ENCODE peak calls at places on chromosomes 2 and 18, in ten cellular contexts. M is thyroid gland, T is transverse colon, J is vagina, P is suprapubic skin, Z is body of pancreas, V is uterus, N is lower leg skin, B is K562, Y is A549. K is an unnamed sample.

GRCh38 chr2:51003345-51004192 is 28.4 kb downstream of the NRXN1 start:
- DNase-seq in M (no peak), T (no peak), J (no peak), P (no peak), Z (no peak), V (no peak), N (no peak), B (no peak), Y (no peak), K (peak)

GRCh38 chr2:17083902-17084301 is 418.3 kb upstream of the CYRIA start:
- DNase-seq in M (no peak), T (no peak), J (no peak), P (no peak), Z (no peak), V (no peak), N (no peak), B (no peak), Y (no peak), K (no peak)

GRCh38 chr2:121205321-121205942 is 79.6 kb downstream of the TFCP2L1 start:
- DNase-seq in M (peak), T (no peak), J (no peak), P (no peak), Z (peak), V (no peak), N (no peak), B (no peak), Y (no peak), K (no peak)

GRCh38 chr2:15031745-15032240 is 399.3 kb downstream of the LRATD1 start:
- DNase-seq in M (no peak), T (no peak), J (no peak), P (no peak), Z (no peak), V (no peak), N (no peak), B (no peak), Y (peak), K (no peak)

GRCh38 chr2:179669196-179669595 is 192.2 kb downstream of the ZNF385B start:
- DNase-seq in M (no peak), T (no peak), J (no peak), P (no peak), Z (no peak), V (no peak), N (no peak), B (no peak), Y (no peak), K (no peak)

GRCh38 chr2:163132850-163133249 is 294.3 kb upstream of the KCNH7 start:
- DNase-seq in M (no peak), T (no peak), J (no peak), P (no peak), Z (no peak), V (no peak), N (no peak), B (no peak), Y (peak), K (peak)

GRCh38 chr2:56522605-56523089 is 338.9 kb downstream of the CCDC85A start:
- DNase-seq in M (peak), T (no peak), J (no peak), P (no peak), Z (peak), V (no peak), N (no peak), B (no peak), Y (peak), K (peak)

GRCh38 chr2:189022492-189022891 is 48.3 kb downstream of the COL3A1 start:
- DNase-seq in M (no peak), T (no peak), J (no peak), P (no peak), Z (no peak), V (peak), N (no peak), B (no peak), Y (no peak), K (peak)

GRCh38 chr2:160822006-160822405 is 328.4 kb upstream of the RBMS1 start:
- DNase-seq in M (no peak), T (no peak), J (no peak), P (no peak), Z (no peak), V (no peak), N (no peak), B (no peak), Y (no peak), K (no peak)

GRCh38 chr2:15238028-15238427 is 323.1 kb downstream of the NBAS start:
- DNase-seq in M (no peak), T (no peak), J (no peak), P (no peak), Z (no peak), V (no peak), N (no peak), B (no peak), Y (no peak), K (no peak)

GRCh38 chr18:46366211-46366610 is 262.0 kb downstream of the HAUS1 start:
- DNase-seq in M (peak), T (no peak), J (no peak), P (no peak), Z (no peak), V (no peak), N (no peak), B (no peak), Y (no peak), K (no peak)

GRCh38 chr2:9844036-9844483 is 786 bp downstream of the TAF1B start:
- DNase-seq in M (no peak), T (no peak), J (no peak), P (no peak), Z (no peak), V (no peak), N (no peak), B (peak), Y (peak), K (peak)

GRCh38 chr2:205619600-205619999 is 62.7 kb upstream of the NRP2 start:
- DNase-seq in M (no peak), T (no peak), J (no peak), P (no peak), Z (no peak), V (no peak), N (no peak), B (no peak), Y (no peak), K (no peak)

GRCh38 chr2:45180033-45180746 is 170.9 kb upstream of the SIX2 start:
- DNase-seq in M (no peak), T (no peak), J (no peak), P (no peak), Z (no peak), V (no peak), N (no peak), B (no peak), Y (no peak), K (peak)

GRCh38 chr18:47680488-47680887 is 250.0 kb downstream of the SMAD2 start:
- DNase-seq in M (no peak), T (no peak), J (no peak), P (no peak), Z (no peak), V (no peak), N (no peak), B (no peak), Y (no peak), K (no peak)

GRCh38 chr18:46042571-46043123 is 29.4 kb downstream of the PSTPIP2 start:
- DNase-seq in M (no peak), T (no peak), J (no peak), P (no peak), Z (no peak), V (no peak), N (peak), B (no peak), Y (no peak), K (peak)

GRCh38 chr18:74796928-74797576 is 199.4 kb downstream of the ZNF407 start:
- DNase-seq in M (no peak), T (no peak), J (no peak), P (no peak), Z (no peak), V (no peak), N (no peak), B (peak), Y (no peak), K (peak)

GRCh38 chr2:181008418-181008817 is 28.0 kb downstream of the UBE2E3 start:
- DNase-seq in M (no peak), T (peak), J (no peak), P (no peak), Z (no peak), V (no peak), N (no peak), B (peak), Y (peak), K (peak)

GRCh38 chr18:77899972-77900754 is 650.5 kb downstream of the GALR1 start:
- DNase-seq in M (peak), T (peak), J (no peak), P (no peak), Z (peak), V (no peak), N (no peak), B (peak), Y (peak), K (no peak)

GRCh38 chr2:7025098-7025497 is 107.9 kb downstream of the RNF144A start:
- DNase-seq in M (no peak), T (no peak), J (no peak), P (no peak), Z (no peak), V (no peak), N (no peak), B (no peak), Y (no peak), K (no peak)

GRCh38 chr2:96962567-96963203 is 23.7 kb downstream of the FAM178B start:
- DNase-seq in M (no peak), T (peak), J (no peak), P (no peak), Z (no peak), V (no peak), N (no peak), B (no peak), Y (no peak), K (no peak)

GRCh38 chr2:113370478-113371091 is 66.9 kb upstream of the ZNG1B start:
- DNase-seq in M (peak), T (peak), J (no peak), P (no peak), Z (peak), V (peak), N (peak), B (peak), Y (peak), K (peak)

GRCh38 chr2:80499095-80499494 is 194.5 kb upstream of the LRRTM1 start:
- DNase-seq in M (peak), T (peak), J (no peak), P (no peak), Z (no peak), V (no peak), N (no peak), B (peak), Y (peak), K (peak)

DNA sequence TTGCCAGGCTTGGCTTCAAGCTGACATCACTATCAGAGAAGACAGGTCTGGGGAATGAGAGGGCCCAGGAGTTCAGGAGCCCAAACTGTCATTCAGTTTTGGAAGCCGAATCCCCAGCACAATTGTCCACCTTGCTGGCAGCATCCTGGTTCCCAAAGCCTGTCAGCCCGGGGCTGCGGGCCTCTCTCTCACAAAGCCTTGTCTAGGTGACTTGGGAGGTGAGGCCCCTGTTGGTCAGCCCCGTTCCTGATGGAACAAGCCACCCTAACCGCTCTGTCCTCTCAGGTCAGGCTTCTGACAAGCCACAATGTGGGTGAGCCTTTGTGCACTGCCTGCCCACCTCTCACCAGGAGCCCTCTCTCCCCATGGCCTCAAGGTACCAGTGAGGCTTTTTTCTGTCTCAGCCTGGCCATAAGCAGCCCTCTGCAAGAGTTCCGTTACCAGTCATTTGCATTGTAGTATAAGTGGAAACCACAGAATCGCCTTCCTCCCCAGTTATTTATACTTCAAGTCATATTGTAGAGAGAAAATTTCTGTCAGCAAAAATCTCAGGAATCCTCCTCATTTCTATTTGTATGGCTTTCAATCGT is 100.6 kb downstream of the MSH2 start:
- DNase-seq in M (no peak), T (no peak), J (no peak), P (peak), Z (no peak), V (no peak), N (peak), B (no peak), Y (no peak), K (no peak)
- TF ChIP-seq POLR2A in M (no peak), T (no peak), J (no peak), P (no peak), Z (no peak), V (no peak), N (no peak), B (no peak), Y (no peak), K (no peak)

DNA sequence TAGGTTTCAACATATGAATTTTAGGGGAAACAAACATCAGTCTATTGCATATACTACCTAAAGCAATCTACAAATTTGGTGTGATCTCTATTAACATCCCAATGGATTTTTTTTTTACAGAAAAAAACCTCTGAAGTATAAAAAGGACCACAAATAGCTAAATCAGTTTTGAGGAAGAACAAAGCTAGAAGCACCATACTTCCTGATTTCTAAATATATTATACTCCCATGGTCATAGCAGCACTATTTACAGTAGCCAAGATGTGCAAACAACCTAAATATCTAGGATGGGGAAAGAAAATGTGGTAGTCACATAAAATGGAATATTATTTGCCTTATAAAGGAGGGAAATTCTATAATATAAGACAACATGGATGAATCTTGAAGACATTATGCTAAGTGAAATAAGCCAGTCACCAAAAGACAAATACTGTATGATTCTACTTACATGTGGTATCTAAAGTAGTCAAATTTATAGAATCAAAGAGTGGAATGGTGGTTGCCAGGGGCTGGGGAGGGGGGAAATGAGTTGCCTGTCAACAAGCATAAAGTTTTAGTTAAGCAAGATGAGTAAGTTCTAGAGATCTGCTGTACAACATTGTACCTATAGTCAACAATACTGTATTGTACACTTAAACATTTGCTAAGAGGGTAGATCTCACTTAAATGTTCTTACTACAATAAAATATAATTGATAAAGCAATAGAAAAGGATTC is 17.6 kb upstream of the CASP8 start:
- DNase-seq in M (no peak), T (no peak), J (peak), P (no peak), Z (no peak), V (no peak), N (no peak), B (no peak), Y (no peak), K (no peak)
- TF ChIP-seq POLR2A in M (no peak), T (no peak), J (no peak), P (no peak), Z (no peak), V (no peak), N (no peak), B (no peak), Y (no peak), K (no peak)

DNA sequence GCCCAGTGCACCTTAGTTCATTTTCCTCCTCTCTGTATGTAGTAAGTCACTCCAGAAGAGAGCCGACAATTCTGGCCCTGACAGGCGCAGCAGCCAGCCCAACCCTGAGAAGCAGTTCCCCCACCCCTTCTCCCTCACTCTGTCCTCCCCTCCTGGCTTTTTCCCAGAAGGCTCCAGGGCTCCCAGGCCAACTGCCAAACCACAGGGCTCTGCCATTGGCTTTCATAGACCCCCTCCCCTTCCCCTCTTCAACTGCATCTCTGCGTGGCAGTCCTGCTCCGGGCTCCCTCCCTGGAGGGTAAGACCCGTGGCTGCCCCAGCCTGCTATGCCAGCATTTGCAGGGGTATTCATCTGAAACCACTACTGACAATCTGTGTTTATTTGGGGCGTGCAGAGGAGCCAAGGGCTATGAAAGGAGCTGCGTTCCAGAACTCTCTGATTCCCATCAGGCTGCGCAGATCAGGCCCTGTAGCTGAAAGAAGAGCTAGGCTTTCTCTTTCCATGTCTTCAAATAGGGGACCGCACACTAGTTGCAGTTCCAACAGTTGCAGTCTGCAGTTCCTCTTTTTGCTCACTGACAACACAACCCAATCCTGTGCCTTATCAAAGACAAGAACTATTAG is 388.6 kb upstream of the TNP1 start:
- DNase-seq in M (peak), T (peak), J (no peak), P (peak), Z (peak), V (peak), N (peak), B (peak), Y (no peak), K (peak)
- TF ChIP-seq POLR2A in M (no peak), T (no peak), J (no peak), P (no peak), Z (no peak), V (no peak), N (no peak), B (no peak), Y (no peak), K (no peak)

GRCh38 chr2:60299179-60299578 is 254.3 kb downstream of the BCL11A start:
- DNase-seq in M (no peak), T (peak), J (no peak), P (no peak), Z (peak), V (no peak), N (no peak), B (no peak), Y (no peak), K (no peak)
- TF ChIP-seq POLR2A in M (no peak), T (no peak), J (no peak), P (no peak), Z (no peak), V (no peak), N (no peak), B (no peak), Y (no peak), K (no peak)

DNA sequence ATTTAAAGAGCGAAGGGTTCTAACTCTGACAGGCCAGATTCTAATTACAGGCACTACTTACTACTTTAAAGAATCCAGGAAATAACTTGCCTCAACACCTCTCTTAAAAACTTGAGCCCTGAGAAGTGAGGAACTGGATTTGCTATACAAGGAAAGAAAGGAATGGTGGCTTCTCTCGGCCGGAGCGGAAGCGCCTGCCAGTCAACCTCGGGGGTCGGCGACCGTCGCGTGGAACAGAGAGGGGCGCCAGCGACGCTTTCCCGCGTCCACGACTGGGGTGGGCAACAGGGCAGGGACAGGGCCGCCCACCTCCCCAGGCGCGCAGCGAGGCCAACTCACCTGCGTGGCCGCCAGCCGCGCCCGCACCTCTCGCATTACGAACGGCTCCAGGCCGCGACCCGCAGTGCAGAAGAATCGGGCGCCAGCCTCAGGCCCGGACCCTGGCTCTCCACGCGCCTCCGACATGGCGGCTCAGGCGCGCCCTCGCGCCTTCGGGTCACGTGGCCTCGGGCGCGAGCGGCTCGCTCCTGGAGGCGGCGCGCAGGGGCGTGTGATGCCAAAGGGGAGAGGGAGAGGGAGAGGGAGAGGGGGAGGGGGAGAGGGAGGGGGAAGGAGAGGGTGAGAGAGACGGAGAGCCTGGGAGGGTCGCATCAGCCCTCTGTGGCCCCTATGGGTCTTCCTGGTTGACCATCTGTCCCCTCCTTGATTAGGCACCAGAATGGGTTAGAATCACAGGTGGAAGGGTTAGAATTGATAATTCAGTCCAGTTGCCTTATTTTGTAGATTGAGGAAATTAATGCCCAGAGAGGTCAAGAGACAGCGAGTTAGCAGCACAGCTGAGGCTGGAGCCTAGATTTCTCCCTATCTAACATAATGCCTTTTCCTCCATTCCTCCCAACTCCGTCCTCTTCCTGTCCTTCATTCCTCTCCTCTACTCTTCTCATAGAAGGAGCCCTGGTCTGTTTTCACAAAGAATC is at the start of gene THUMPD2:
- DNase-seq in M (peak), T (peak), J (no peak), P (no peak), Z (peak), V (peak), N (peak), B (peak), Y (peak), K (peak)
- TF ChIP-seq POLR2A in M (no peak), T (peak), J (peak), P (no peak), Z (peak), V (peak), N (no peak), B (peak), Y (peak), K (peak)

GRCh38 chr2:231707625-231708049 is 688 bp upstream of the PTMA start:
- DNase-seq in M (no peak), T (no peak), J (no peak), P (peak), Z (no peak), V (peak), N (peak), B (peak), Y (peak), K (no peak)
- TF ChIP-seq POLR2A in M (peak), T (peak), J (no peak), P (peak), Z (no peak), V (peak), N (no peak), B (no peak), Y (peak), K (no peak)

GRCh38 chr2:217992061-217992460 is 10.7 kb downstream of the TNS1 start:
- DNase-seq in M (no peak), T (no peak), J (no peak), P (no peak), Z (no peak), V (no peak), N (no peak), B (no peak), Y (no peak), K (no peak)

GRCh38 chr2:217990791-217991465 is 11.9 kb downstream of the TNS1 start:
- DNase-seq in M (no peak), T (no peak), J (no peak), P (no peak), Z (no peak), V (no peak), N (no peak), B (no peak), Y (no peak), K (no peak)

GRCh38 chr2:217993817-217994459 is 8.9 kb downstream of the TNS1 start:
- DNase-seq in M (peak), T (peak), J (no peak), P (no peak), Z (peak), V (peak), N (no peak), B (peak), Y (peak), K (peak)

GRCh38 chr2:217994776-217995274 is 8.0 kb downstream of the TNS1 start:
- DNase-seq in M (peak), T (no peak), J (no peak), P (no peak), Z (peak), V (no peak), N (no peak), B (no peak), Y (peak), K (peak)

GRCh38 chr2:217993055-217993645 is 9.6 kb downstream of the TNS1 start:
- DNase-seq in M (no peak), T (no peak), J (no peak), P (no peak), Z (no peak), V (peak), N (no peak), B (no peak), Y (peak), K (peak)
- TF ChIP-seq POLR2A in M (no peak), T (no peak), J (no peak), P (no peak), Z (peak), V (no peak), N (no peak), B (no peak), Y (no peak), K (no peak)